ENCODE peak calls at places on chromosomes 11 and 22, in ten cellular contexts. U, X, E, F, R, Y, A, K, H and Q are unnamed samples.

GRCh38 chr11:69801513-69802335 is 17.5 kb downstream of the FGF3 start:
- DNase-seq in U (peak), X (peak), E (no peak), F (peak), R (peak), Y (no peak), A (peak), K (peak), H (no peak), Q (no peak)

GRCh38 chr22:46769191-46769675 is 6.8 kb downstream of the TBC1D22A start:
- DNase-seq in U (no peak), X (no peak), E (no peak), F (peak), R (no peak), Y (no peak), A (no peak), K (peak), H (no peak), Q (no peak)

GRCh38 chr11:67780056-67780455 is 105.6 kb upstream of the ALDH3B2 start:
- DNase-seq in U (peak), X (peak), E (no peak), F (no peak), R (no peak), Y (no peak), A (no peak), K (no peak), H (no peak), Q (no peak)

GRCh38 chr11:27485930-27486773 is 13.6 kb upstream of the LGR4 start:
- DNase-seq in U (peak), X (peak), E (no peak), F (peak), R (no peak), Y (no peak), A (peak), K (peak), H (peak), Q (no peak)

GRCh38 chr22:49203863-49204598 is 623.6 kb downstream of the BRD1 start:
- DNase-seq in U (no peak), X (no peak), E (no peak), F (no peak), R (no peak), Y (no peak), A (no peak), K (no peak), H (no peak), Q (no peak)

GRCh38 chr11:117822031-117822521 is 2.5 kb downstream of the FXYD2 start:
- DNase-seq in U (peak), X (peak), E (no peak), F (peak), R (no peak), Y (no peak), A (no peak), K (peak), H (no peak), Q (no peak)

GRCh38 chr22:44211256-44211945 is 30.7 kb downstream of the PARVG start:
- DNase-seq in U (peak), X (no peak), E (no peak), F (no peak), R (no peak), Y (no peak), A (no peak), K (no peak), H (no peak), Q (no peak)

GRCh38 chr11:116844722-116845121 is 7.3 kb upstream of the APOA1 start:
- DNase-seq in U (no peak), X (no peak), E (no peak), F (no peak), R (no peak), Y (no peak), A (no peak), K (no peak), H (no peak), Q (no peak)

GRCh38 chr22:25080855-25081254 is 118.8 kb upstream of the CRYBB3 start:
- DNase-seq in U (no peak), X (no peak), E (no peak), F (no peak), R (no peak), Y (no peak), A (no peak), K (no peak), H (no peak), Q (no peak)

GRCh38 chr11:64352099-64353005 is 6.6 kb upstream of the RPS6KA4 start:
- DNase-seq in U (no peak), X (no peak), E (no peak), F (no peak), R (no peak), Y (no peak), A (no peak), K (no peak), H (no peak), Q (no peak)

GRCh38 chr22:26835929-26836528 is 178.6 kb downstream of the MIAT start:
- DNase-seq in U (peak), X (peak), E (no peak), F (peak), R (peak), Y (peak), A (peak), K (peak), H (peak), Q (no peak)

GRCh38 chr11:313304-313786 is 495 bp upstream of the IFITM1 start:
- DNase-seq in U (no peak), X (no peak), E (no peak), F (no peak), R (no peak), Y (no peak), A (no peak), K (no peak), H (no peak), Q (no peak)

GRCh38 chr22:22818861-22819855 is 68.5 kb upstream of the IGLL5 start:
- DNase-seq in U (no peak), X (no peak), E (no peak), F (no peak), R (no peak), Y (peak), A (no peak), K (no peak), H (no peak), Q (no peak)

GRCh38 chr22:22657712-22658111 is 13.3 kb downstream of the GGTLC2 start:
- DNase-seq in U (no peak), X (no peak), E (no peak), F (no peak), R (no peak), Y (no peak), A (no peak), K (no peak), H (no peak), Q (no peak)

GRCh38 chr22:30511109-30511508 is 5.6 kb upstream of the SEC14L4 start:
- DNase-seq in U (no peak), X (no peak), E (no peak), F (no peak), R (no peak), Y (no peak), A (no peak), K (no peak), H (no peak), Q (no peak)

GRCh38 chr11:93393386-93393785 is 62.8 kb downstream of the DEUP1 start:
- DNase-seq in U (no peak), X (no peak), E (no peak), F (no peak), R (no peak), Y (no peak), A (no peak), K (no peak), H (no peak), Q (no peak)

GRCh38 chr11:112087212-112087611 is 539 bp downstream of the SDHD start:
- DNase-seq in U (peak), X (no peak), E (no peak), F (no peak), R (no peak), Y (no peak), A (no peak), K (peak), H (no peak), Q (no peak)

GRCh38 chr22:48829908-48830307 is 997.8 kb downstream of the BRD1 start:
- DNase-seq in U (no peak), X (no peak), E (no peak), F (no peak), R (no peak), Y (no peak), A (no peak), K (no peak), H (no peak), Q (no peak)

GRCh38 chr11:112932593-112932992 is 28.6 kb upstream of the NCAM1 start:
- DNase-seq in U (no peak), X (no peak), E (no peak), F (no peak), R (no peak), Y (no peak), A (no peak), K (no peak), H (no peak), Q (no peak)

GRCh38 chr11:66317766-66318575 is 1.1 kb upstream of the CD248 start:
- DNase-seq in U (peak), X (peak), E (no peak), F (no peak), R (peak), Y (peak), A (no peak), K (peak), H (peak), Q (no peak)